ENCODE peak calls at places on chromosomes 2 and 18, in four cellular contexts. J is body of pancreas, A is Peyer's patch, W is K562. P is an unnamed sample.

GRCh38 chr2:126996378-126996699 is 97.6 kb downstream of the TEX51 start:
- DNase-seq in J (no peak), A (no peak), W (no peak), P (no peak)

GRCh38 chr2:85717308-85718005 is 23.3 kb downstream of the GNLY start:
- DNase-seq in J (no peak), A (no peak), W (no peak), P (no peak)

GRCh38 chr2:157438907-157439791 is 4.7 kb downstream of the CYTIP start:
- DNase-seq in J (no peak), A (peak; percentile 44), W (no peak), P (no peak)

GRCh38 chr18:494602-494983 is 5.9 kb downstream of the COLEC12 start:
- DNase-seq in J (no peak), A (no peak), W (no peak), P (no peak)

GRCh38 chr2:53129851-53130250 is 637.8 kb upstream of the CHAC2 start:
- DNase-seq in J (no peak), A (no peak), W (no peak), P (no peak)

GRCh38 chr2:126786765-126787164 is 111.9 kb upstream of the TEX51 start:
- DNase-seq in J (no peak), A (no peak), W (no peak), P (no peak)

GRCh38 chr2:241733391-241734207 is 831 bp upstream of the D2HGDH start:
- DNase-seq in J (no peak), A (no peak), W (no peak), P (no peak)

GRCh38 chr2:241237949-241238371 is 49.5 kb downstream of the ANO7 start:
- DNase-seq in J (no peak), A (no peak), W (no peak), P (no peak)

GRCh38 chr18:37124511-37124910 is 295.6 kb downstream of the KIAA1328 start:
- DNase-seq in J (no peak), A (no peak), W (no peak), P (no peak)

GRCh38 chr2:191432121-191432520 is 186.9 kb downstream of the MYO1B start:
- DNase-seq in J (no peak), A (no peak), W (no peak), P (no peak)

GRCh38 chr2:241279413-241279812 is 36.1 kb downstream of the HDLBP start:
- DNase-seq in J (no peak), A (no peak), W (peak; percentile 18), P (no peak)

GRCh38 chr2:15788458-15789229 is 151.7 kb upstream of the MYCN start:
- DNase-seq in J (no peak), A (no peak), W (no peak), P (no peak)

GRCh38 chr2:218858671-218859555 is 692 bp upstream of the WNT6 start:
- DNase-seq in J (no peak), A (no peak), W (no peak), P (no peak)

GRCh38 chr2:172878260-172878659 is 142.6 kb downstream of the RAPGEF4 start:
- DNase-seq in J (no peak), A (no peak), W (no peak), P (no peak)

GRCh38 chr2:238488347-238488826 is 61.7 kb downstream of the ASB1 start:
- DNase-seq in J (no peak), A (no peak), W (no peak), P (no peak)

GRCh38 chr18:33682436-33682835 is 104.4 kb downstream of the ASXL3 start:
- DNase-seq in J (no peak), A (no peak), W (no peak), P (no peak)

GRCh38 chr2:86012017-86012712 is 93.5 kb downstream of the POLR1A start:
- DNase-seq in J (no peak), A (no peak), W (no peak), P (no peak)

GRCh38 chr2:43075054-43075593 is 151.3 kb downstream of the ZFP36L2 start:
- DNase-seq in J (peak; percentile 78), A (peak; percentile 60), W (no peak), P (no peak)

GRCh38 chr2:64137567-64137966 is 6.7 kb downstream of the PELI1 start:
- DNase-seq in J (no peak), A (no peak), W (peak; percentile 14), P (no peak)

GRCh38 chr18:3044931-3045698 is 32.2 kb upstream of the LPIN2 start:
- DNase-seq in J (peak; percentile 85), A (peak; percentile 78), W (no peak), P (no peak)

GRCh38 chr2:9497017-9497416 is 22.7 kb downstream of the IAH1 start:
- DNase-seq in J (peak; percentile 7), A (no peak), W (no peak), P (no peak)

GRCh38 chr18:49168970-49169619 is 218.3 kb upstream of the SMAD7 start:
- DNase-seq in J (peak; percentile 48), A (peak; percentile 49), W (no peak), P (no peak)

GRCh38 chr2:221518201-221518936 is 53.7 kb downstream of the EPHA4 start:
- DNase-seq in J (no peak), A (no peak), W (no peak), P (no peak)

GRCh38 chr2:20421336-20421987 is 25.4 kb upstream of the RHOB start:
- DNase-seq in J (peak; percentile 71), A (no peak), W (no peak), P (no peak)

GRCh38 chr2:1856922-1857321 is 112.6 kb upstream of the PXDN start:
- DNase-seq in J (no peak), A (no peak), W (peak; percentile 30), P (no peak)

GRCh38 chr2:111167238-111168162 is 46.8 kb downstream of the BCL2L11 start:
- DNase-seq in J (no peak), A (no peak), W (no peak), P (no peak)

GRCh38 chr2:169840747-169841142 is 13.5 kb downstream of the UBR3 start:
- DNase-seq in J (no peak), A (no peak), W (no peak), P (no peak)

GRCh38 chr2:233713262-233713615 is 532 bp downstream of the UGT1A5 start:
- DNase-seq in J (no peak), A (no peak), W (no peak), P (no peak)

GRCh38 chr2:221635949-221636348 is 63.8 kb upstream of the EPHA4 start:
- DNase-seq in J (peak; percentile 75), A (no peak), W (no peak), P (no peak)

GRCh38 chr2:184371641-184372040 is 226.7 kb upstream of the ZNF804A start:
- DNase-seq in J (no peak), A (no peak), W (no peak), P (no peak)

GRCh38 chr2:121103969-121104368 is 181.0 kb downstream of the TFCP2L1 start:
- DNase-seq in J (no peak), A (no peak), W (no peak), P (no peak)

GRCh38 chr2:128435576-128436497 is 117.2 kb upstream of the HS6ST1 start:
- DNase-seq in J (no peak), A (peak; percentile 25), W (no peak), P (no peak)

GRCh38 chr2:158486970-158487325 is 30.2 kb downstream of the PKP4 start:
- DNase-seq in J (no peak), A (no peak), W (no peak), P (no peak)

GRCh38 chr2:31317387-31317786 is 83.4 kb downstream of the EHD3 start:
- DNase-seq in J (no peak), A (no peak), W (no peak), P (no peak)

GRCh38 chr2:31318360-31319336 is 84.7 kb downstream of the EHD3 start:
- DNase-seq in J (peak; percentile 38), A (no peak), W (no peak), P (no peak)

GRCh38 chr2:31322376-31322775 is 88.4 kb downstream of the EHD3 start:
- DNase-seq in J (no peak), A (no peak), W (no peak), P (no peak)

GRCh38 chr2:31324000-31324633 is 90.2 kb downstream of the EHD3 start:
- DNase-seq in J (no peak), A (no peak), W (no peak), P (no peak)

GRCh38 chr2:31319391-31320175 is 85.6 kb downstream of the EHD3 start:
- DNase-seq in J (peak; percentile 40), A (no peak), W (no peak), P (no peak)
- H3K4me1 ChIP-seq in J (no peaks in the 10 kb centered on the region), A (no peaks in the 10 kb centered on the region), W (no peaks in the 10 kb centered on the region), P (peaks cover 15% of the 10 kb centered on the region)

DNA sequence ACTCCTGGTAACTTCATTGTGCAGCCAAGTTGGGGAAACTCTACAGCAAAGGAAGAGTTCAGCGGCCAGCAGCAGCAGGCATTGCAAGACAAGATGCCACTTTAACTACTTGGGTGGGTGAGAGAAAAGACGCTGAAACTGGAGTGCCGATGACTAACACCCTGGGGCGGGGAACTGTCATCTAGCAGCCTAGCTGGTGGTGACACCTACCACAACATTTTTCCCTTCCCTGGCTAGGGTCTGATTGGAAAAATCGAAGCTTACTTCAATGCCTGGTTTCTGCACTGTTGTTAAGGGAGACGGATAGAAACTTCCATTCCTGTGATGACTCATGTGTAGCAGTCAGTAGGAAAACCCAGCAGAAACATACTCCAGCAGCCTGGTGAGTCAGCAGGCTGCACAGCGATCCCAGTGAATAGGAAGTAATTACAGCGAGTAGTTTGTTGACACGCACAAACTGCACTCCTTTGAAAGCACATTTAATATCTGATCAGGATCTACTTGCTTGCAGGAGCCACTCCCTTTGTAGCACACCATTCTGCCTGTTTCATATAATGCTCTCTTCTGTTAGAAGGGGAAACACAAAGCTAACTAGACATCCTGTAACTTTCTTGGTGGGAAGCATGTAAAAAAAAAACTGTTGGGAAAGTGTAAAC is 62.1 kb upstream of the MAPRE2 start:
- DNase-seq in J (peak; percentile 91), A (peak; percentile 70), W (peak; percentile 72), P (no peak)
- TF ChIP-seq POLR2A in J (peak; percentile 43), A (no peak), W (no peak), P (no peak)

DNA sequence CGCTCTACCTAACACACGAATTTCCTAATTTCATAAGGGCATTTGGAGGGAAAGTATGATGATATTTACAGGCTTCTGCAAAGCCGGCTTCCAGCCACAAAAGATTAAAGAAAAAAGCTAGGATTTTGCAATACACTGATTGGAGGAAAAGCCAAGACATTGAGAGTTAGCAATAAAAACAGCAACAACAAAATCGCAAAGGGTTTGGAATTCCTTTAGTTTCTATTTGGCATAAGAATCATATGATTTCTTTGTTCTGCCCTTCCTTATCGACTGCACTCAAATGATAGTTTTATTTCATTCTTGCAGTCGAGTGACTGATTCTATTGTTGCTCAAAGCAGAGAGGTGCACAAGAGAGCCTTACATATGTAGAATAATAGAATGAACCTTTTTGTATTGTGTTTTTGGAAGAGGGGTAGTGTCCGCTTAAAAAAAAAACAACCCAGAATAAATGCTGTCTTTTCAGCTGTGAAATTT is 3.9 kb upstream of the ZNF532 start:
- DNase-seq in J (no peak), A (no peak), W (no peak), P (no peak)
- H3K4me1 ChIP-seq in J (peaks cover 14% of the 10 kb centered on the region), A (no peaks in the 10 kb centered on the region), W (no peaks in the 10 kb centered on the region), P (peaks cover 21% of the 10 kb centered on the region)

GRCh38 chr2:113175101-113175628 is 1.4 kb downstream of the PSD4 start:
- DNase-seq in J (peak; percentile 24), A (peak; percentile 44), W (no peak), P (peak; percentile 17)
- TF ChIP-seq POLR2A in J (no peak), A (no peak), W (no peak), P (no peak)

P was measured in esophagus squamous epithelium.